ENCODE peak calls at places on chromosomes 13 and 19, in four cellular contexts. V is K562, S is HepG2, C is WTC11. N is an unnamed sample.

GRCh38 chr13:39892731-39893293 is 237.3 kb downstream of the COG6 start:
- DNase-seq in C (no peak), S (no peak), V (no peak), N (no peak)

GRCh38 chr13:57630661-57631606 is 610 bp upstream of the PCDH17 start:
- DNase-seq in S (no peak), V (no peak), C (no peak), N (no peak)

GRCh38 chr13:23739597-23739996 is 149.6 kb downstream of the MIPEP start:
- DNase-seq in C (no peak), S (no peak), V (no peak), N (no peak)

GRCh38 chr13:30796132-30796832 is 60.9 kb downstream of the ALOX5AP start:
- DNase-seq in C (no peak), V (no peak), S (no peak), N (peak; percentile 37)

GRCh38 chr13:99316657-99317244 is 9.6 kb upstream of the GPR183 start:
- DNase-seq in C (no peak), S (no peak), V (no peak), N (no peak)

GRCh38 chr13:73708393-73708985 is 425.7 kb downstream of the KLF12 start:
- DNase-seq in V (peak; percentile 29), C (peak; percentile 49), S (peak; percentile 59), N (peak; percentile 72)

GRCh38 chr13:76830805-76831204 is 55.4 kb downstream of the KCTD12 start:
- DNase-seq in V (no peak), S (no peak), C (no peak), N (no peak)

GRCh38 chr19:45450042-45450380 is 17.8 kb upstream of the FOSB start:
- DNase-seq in V (peak; percentile 28), S (no peak), C (no peak), N (no peak)

GRCh38 chr13:98234348-98234747 is 57.3 kb upstream of the RNF113B start:
- DNase-seq in C (no peak), V (no peak), S (no peak), N (no peak)

GRCh38 chr13:22561581-22561980 is 619.2 kb upstream of the SGCG start:
- DNase-seq in C (no peak), S (no peak), V (no peak), N (no peak)

GRCh38 chr19:11538232-11539036 is at the start of gene CNN1:
- DNase-seq in S (peak; percentile 29), V (peak; percentile 79), C (peak; percentile 79), N (no peak)

GRCh38 chr19:49758292-49758691 is 4.8 kb downstream of the TSKS start:
- DNase-seq in C (no peak), V (no peak), S (no peak), N (no peak)

GRCh38 chr13:49113526-49114286 is 106.4 kb upstream of the MLNR start:
- DNase-seq in S (peak; percentile 22), V (no peak), C (no peak), N (no peak)

GRCh38 chr19:4216832-4217231 is 12.5 kb upstream of the EBI3 start:
- DNase-seq in S (no peak), C (no peak), V (no peak), N (no peak)

GRCh38 chr19:1566392-1567115 is 1.6 kb downstream of the MEX3D start:
- DNase-seq in V (peak; percentile 57), C (peak; percentile 74), S (peak; percentile 40), N (peak; percentile 69)

GRCh38 chr13:75541287-75541686 is 3.6 kb upstream of the COMMD6 start:
- DNase-seq in V (no peak), C (no peak), S (no peak), N (no peak)

GRCh38 chr13:29693297-29693945 is 97.9 kb upstream of the SLC7A1 start:
- DNase-seq in S (no peak), V (no peak), C (no peak), N (no peak)

GRCh38 chr19:41563847-41564514 is 12.0 kb upstream of the CEACAM21 start:
- DNase-seq in C (peak; percentile 48), V (no peak), S (no peak), N (peak; percentile 35)

GRCh38 chr13:32234914-32235313 is 80.2 kb downstream of the ZAR1L start:
- DNase-seq in S (no peak), C (no peak), V (no peak), N (no peak)

GRCh38 chr19:40623403-40624239 is 22.5 kb downstream of the LTBP4 start:
- DNase-seq in S (peak; percentile 43), V (peak; percentile 98), C (peak; percentile 98), N (peak; percentile 90)

GRCh38 chr19:1365964-1366695 is 17.6 kb upstream of the NDUFS7 start:
- DNase-seq in C (no peak), V (no peak), S (no peak), N (no peak)

GRCh38 chr13:102402292-102402691 is 444 bp upstream of the FGF14 start:
- DNase-seq in C (peak; percentile 78), V (no peak), S (no peak), N (no peak)

GRCh38 chr19:4867534-4868285 is at the start of gene PLIN3:
- DNase-seq in C (peak; percentile 96), S (peak; percentile 89), V (peak; percentile 100), N (peak; percentile 96)

GRCh38 chr13:100361504-100361903 is 227.1 kb downstream of the GGACT start:
- DNase-seq in S (no peak), V (no peak), C (no peak), N (no peak)

GRCh38 chr13:45607931-45608330 is 7.6 kb downstream of the ERICH6B start:
- DNase-seq in S (no peak), C (no peak), V (no peak), N (no peak)
- TF ChIP-seq NR3C1 in S (no peak), C (no peak), V (no peak), N (no peak)

GRCh38 chr13:19587635-19588300 is 26.4 kb upstream of the TPTE2 start:
- DNase-seq in C (no peak), V (no peak), S (peak; percentile 70), N (peak; percentile 74)

GRCh38 chr13:19590423-19590822 is 29.1 kb upstream of the TPTE2 start:
- DNase-seq in V (no peak), S (no peak), C (no peak), N (no peak)

GRCh38 chr13:19589312-19589711 is 28.0 kb upstream of the TPTE2 start:
- DNase-seq in V (no peak), S (no peak), C (no peak), N (no peak)

GRCh38 chr13:19591864-19592263 is 30.5 kb upstream of the TPTE2 start:
- DNase-seq in C (no peak), V (no peak), S (no peak), N (no peak)

DNA sequence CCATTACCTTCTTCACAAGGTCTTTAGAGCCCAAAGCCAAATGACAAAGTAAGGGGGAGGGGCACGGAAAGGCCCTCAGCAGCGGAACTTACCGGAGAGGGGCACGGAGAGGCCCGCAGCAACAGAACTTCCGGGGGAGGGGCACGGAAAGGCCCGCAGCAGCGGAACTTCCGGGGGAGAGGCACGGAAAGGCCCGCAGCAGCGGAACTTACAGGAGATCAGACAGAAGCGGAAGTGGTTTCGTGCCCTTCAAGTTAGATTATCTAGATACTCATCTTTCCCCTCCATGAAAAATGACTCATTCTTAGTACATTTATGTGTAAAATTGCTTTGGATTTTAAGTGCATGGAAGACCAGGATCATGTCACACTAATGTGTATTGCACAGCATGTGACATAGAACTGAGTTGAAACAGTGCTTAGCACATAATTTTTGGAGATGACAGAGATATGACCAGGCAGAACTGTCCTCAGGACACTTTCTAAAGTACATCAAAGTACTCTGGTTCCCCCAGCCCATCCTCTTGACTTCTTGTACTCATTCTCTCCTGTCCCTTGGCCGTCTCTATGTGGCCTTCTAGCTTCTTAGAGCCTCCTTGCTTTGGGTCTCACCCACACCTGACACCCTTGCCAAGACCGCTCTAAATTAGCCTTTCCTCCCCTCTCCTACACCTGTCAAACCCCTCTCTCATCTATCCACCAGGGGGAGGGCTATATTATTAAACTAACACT is 25.7 kb upstream of the TPTE2 start:
- DNase-seq in S (peak; percentile 65), C (no peak), V (peak; percentile 20), N (no peak)
- TF ChIP-seq NR3C1 in S (no peak), C (no peak), V (no peak), N (no peak)

DNA sequence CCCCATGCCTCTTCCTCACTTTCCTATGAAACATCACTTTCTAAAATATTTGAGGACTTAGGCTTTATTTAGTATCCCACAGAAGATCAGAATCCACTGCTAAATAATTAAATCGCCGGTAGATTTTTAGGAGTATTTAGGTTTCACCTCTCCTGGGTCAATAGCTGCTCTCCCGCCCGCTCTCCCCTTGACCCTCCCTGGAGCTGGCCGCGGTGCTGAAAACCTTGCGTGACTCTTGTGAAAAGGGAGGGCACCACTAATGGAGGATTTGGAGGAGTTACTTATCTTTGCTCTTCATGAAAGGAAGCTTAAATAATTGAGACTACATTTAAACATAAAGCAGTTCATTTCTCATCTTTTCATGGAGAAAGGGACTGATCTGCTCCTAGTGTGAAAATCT is 14.1 kb downstream of the POU4F1 start:
- DNase-seq in S (peak; percentile 39), C (peak; percentile 85), V (no peak), N (no peak)
- TF ChIP-seq NR3C1 in S (no peak), C (no peak), V (no peak), N (no peak)

GRCh38 chr19:13978721-13979191 is 26.4 kb downstream of the DCAF15 start:
- DNase-seq in C (no peak), V (peak; percentile 57), S (no peak), N (no peak)
- TF ChIP-seq NR3C1 in C (no peak), V (no peak), S (no peak), N (no peak)

GRCh38 chr13:93118081-93118615 is 108.5 kb upstream of the GPC6 start:
- DNase-seq in C (no peak), V (no peak), S (no peak), N (no peak)

DNA sequence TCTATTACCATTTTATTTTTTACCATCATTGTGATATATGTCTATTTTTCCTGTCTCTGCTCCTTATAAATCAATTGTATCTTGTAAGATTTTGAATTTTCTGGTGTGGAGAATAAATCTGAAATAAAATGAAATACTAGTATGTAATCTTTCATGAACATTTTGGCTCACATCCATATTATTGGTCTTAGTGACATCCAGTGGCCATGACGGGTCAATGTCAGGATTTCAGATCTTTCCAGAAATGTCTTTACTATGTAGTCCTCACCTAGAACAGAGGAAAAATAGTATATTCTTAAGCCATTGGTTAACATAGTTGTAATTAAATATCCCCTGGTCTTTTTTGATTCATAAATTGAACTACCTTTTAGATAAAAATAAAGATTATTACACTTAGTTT is 109.8 kb upstream of the GPC6 start:
- DNase-seq in S (peak; percentile 4), C (no peak), V (no peak), N (no peak)
- TF ChIP-seq NR3C1 in S (no peak), C (no peak), V (no peak), N (no peak)

DNA sequence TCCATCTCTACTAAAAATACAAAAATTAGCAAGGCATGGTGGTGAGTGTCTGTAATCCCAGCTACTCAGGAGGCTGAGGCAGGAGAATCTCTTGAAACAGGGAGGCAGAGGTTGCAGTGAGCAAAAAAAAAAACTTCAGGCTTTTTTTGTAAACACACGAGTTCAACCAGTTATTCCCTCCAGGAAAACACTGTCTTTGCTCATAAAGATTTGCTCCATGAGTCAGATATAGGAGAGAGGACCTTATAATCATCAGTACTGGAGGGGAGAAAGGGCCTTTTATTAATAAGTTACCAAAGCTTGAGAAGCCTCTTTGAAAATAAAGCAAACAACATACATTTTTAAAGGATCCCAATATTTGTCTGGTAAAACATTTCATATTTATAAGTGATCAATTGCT is 110.7 kb downstream of the EFNB2 start:
- DNase-seq in V (no peak), S (no peak), C (no peak), N (no peak)
- TF ChIP-seq NR3C1 in V (no peak), S (no peak), C (no peak), N (no peak)